ENCODE peak calls at places on chromosome 7, in eight cellular contexts. H is cardiac muscle cell; J is sigmoid colon; A is CD8-positive, alpha-beta T cell; B is fibroblast of the aortic adventitia; U is uterus; P is AG04449; K is upper lobe of left lung. W is an unnamed sample.

GRCh38 chr7:50553973-50554372 is 11.2 kb downstream of the DDC start:
- DNase-seq in H (no peak), J (no peak), A (no peak), B (no peak), U (no peak), P (no peak), K (no peak), W (no peak)

GRCh38 chr7:20312562-20312961 is 18.1 kb upstream of the ITGB8 start:
- DNase-seq in H (no peak), J (no peak), A (no peak), B (no peak), U (no peak), P (no peak), K (no peak), W (no peak)

GRCh38 chr7:106372121-106372520 is 87.3 kb upstream of the NAMPT start:
- DNase-seq in H (no peak), J (no peak), A (no peak), B (no peak), U (no peak), P (no peak), K (no peak), W (no peak)

GRCh38 chr7:139680676-139681462 is 96.9 kb downstream of the HIPK2 start:
- DNase-seq in H (peak), J (no peak), A (peak), B (peak), U (no peak), P (peak), K (no peak), W (peak)

GRCh38 chr7:40101201-40101600 is 33.2 kb downstream of the MPLKIP start:
- DNase-seq in H (no peak), J (no peak), A (no peak), B (no peak), U (no peak), P (no peak), K (no peak), W (no peak)

GRCh38 chr7:2166625-2167280 is 66.0 kb downstream of the MAD1L1 start:
- DNase-seq in H (no peak), J (no peak), A (no peak), B (no peak), U (no peak), P (no peak), K (peak), W (no peak)

GRCh38 chr7:159125104-159125943 is 19.3 kb downstream of the VIPR2 start:
- DNase-seq in H (no peak), J (no peak), A (no peak), B (no peak), U (peak), P (no peak), K (no peak), W (no peak)

GRCh38 chr7:40474790-40475680 is 340.2 kb downstream of the SUGCT start:
- DNase-seq in H (no peak), J (no peak), A (no peak), B (no peak), U (no peak), P (no peak), K (no peak), W (no peak)

GRCh38 chr7:157021893-157022680 is 11.6 kb upstream of the MNX1 start:
- DNase-seq in H (no peak), J (no peak), A (no peak), B (no peak), U (no peak), P (no peak), K (no peak), W (no peak)

GRCh38 chr7:33986951-33987948 is 81.9 kb downstream of the BMPER start:
- DNase-seq in H (no peak), J (no peak), A (no peak), B (peak), U (peak), P (peak), K (no peak), W (peak)

GRCh38 chr7:2775376-2775775 is 68.7 kb downstream of the GNA12 start:
- DNase-seq in H (no peak), J (peak), A (no peak), B (no peak), U (no peak), P (no peak), K (no peak), W (no peak)

GRCh38 chr7:6205921-6206660 is 66.3 kb downstream of the CYTH3 start:
- DNase-seq in H (no peak), J (no peak), A (no peak), B (peak), U (no peak), P (peak), K (no peak), W (no peak)

GRCh38 chr7:66308411-66308810 is 103.3 kb downstream of the TPST1 start:
- DNase-seq in H (no peak), J (no peak), A (no peak), B (peak), U (no peak), P (no peak), K (no peak), W (no peak)
- TF ChIP-seq CTCF in H (no peak), J (no peak), A (no peak), B (no peak), U (no peak), P (no peak), K (no peak), W (no peak)

DNA sequence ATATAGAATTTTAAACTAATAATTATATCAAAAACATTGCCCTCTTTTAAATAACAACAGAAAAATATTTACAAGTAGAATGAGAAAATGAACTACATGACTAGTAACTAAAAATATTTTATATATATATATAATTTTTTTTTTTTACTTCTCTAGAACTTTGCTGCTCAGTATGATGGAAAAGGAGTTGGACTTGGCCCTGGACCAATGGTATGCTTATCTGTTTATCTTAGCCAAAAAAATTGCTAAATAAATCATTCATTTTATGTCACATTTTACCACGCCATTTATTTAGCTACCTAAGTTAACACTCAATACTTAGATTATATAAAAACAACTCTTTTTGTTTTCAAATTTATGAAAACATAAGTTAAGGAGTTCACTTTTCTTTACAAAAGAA is 6.7 kb downstream of the COL1A2 start:
- DNase-seq in H (no peak), J (no peak), A (no peak), B (peak), U (no peak), P (no peak), K (no peak), W (no peak)
- H3K4me3 ChIP-seq in H (no peak), J (no peak), A (no peak), B (peak), U (no peak), P (peak), K (no peak), W (peak)

GRCh38 chr7:10797157-10797556 is 176.5 kb upstream of the PHF14 start:
- DNase-seq in H (no peak), J (no peak), A (no peak), B (no peak), U (no peak), P (no peak), K (no peak), W (no peak)
- TF ChIP-seq CTCF in H (no peak), J (no peak), A (no peak), B (no peak), U (no peak), P (no peak), K (no peak), W (no peak)

DNA sequence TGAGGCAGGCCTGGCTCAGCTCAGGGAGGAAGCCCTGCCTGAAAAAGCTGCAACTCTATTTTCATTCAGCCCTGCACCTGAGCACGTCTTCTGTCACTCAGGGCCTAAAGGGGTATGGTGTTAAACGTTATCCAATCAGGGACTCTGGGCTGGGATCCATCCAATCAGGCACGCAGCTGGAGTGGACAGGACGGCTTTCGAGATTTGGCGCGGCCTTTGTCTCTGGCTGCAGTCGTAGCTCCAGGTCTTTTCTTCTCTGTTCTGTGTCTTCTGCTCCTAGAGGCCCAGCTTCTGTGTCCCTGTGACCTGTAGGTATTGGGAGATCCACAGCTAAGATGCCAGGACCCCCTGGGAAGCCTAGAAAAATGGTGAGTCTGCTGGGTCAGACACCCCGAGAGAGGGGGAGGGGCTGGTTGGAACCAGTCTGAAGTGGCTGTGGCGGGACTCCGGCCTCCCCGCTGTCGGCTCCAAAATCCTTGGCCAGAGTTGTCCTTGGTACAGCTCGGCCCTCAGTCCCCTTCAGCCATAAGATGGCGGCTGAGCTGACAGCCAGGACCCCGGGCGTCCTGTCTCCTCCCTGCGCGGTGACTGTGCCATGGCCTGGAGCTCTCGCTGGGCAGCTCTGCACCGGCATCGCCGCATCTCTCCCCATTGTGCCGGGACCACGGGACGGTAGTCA is 11.7 kb upstream of the ZNF680 start:
- DNase-seq in H (peak), J (no peak), A (no peak), B (peak), U (peak), P (no peak), K (no peak), W (no peak)
- H3K4me3 ChIP-seq in H (peak), J (no peak), A (no peak), B (no peak), U (peak), P (no peak), K (peak), W (peak)

DNA sequence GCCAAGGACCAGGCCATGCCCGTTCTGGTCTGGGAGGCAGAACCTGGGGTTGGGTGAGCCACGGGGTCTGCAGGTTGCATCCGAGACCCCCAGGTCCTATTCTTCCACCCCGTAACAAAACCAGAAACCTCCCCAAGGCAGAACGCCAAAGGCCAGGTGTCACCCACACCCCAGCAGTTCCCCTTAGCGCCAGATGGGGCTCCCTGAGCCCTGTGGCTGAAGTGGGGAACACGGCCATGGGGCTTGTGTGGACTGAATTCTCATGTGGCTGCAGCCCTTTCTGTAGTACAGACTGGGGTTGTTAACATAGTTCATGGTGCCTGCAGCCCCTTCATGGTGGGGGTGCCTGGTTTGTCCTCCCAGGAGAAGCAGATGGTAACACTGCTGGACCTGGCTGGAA is 10.2 kb downstream of the BRI3 start:
- DNase-seq in H (no peak), J (no peak), A (no peak), B (no peak), U (no peak), P (no peak), K (no peak), W (no peak)
- TF ChIP-seq CTCF in H (peak), J (no peak), A (no peak), B (peak), U (no peak), P (peak), K (no peak), W (peak)

DNA sequence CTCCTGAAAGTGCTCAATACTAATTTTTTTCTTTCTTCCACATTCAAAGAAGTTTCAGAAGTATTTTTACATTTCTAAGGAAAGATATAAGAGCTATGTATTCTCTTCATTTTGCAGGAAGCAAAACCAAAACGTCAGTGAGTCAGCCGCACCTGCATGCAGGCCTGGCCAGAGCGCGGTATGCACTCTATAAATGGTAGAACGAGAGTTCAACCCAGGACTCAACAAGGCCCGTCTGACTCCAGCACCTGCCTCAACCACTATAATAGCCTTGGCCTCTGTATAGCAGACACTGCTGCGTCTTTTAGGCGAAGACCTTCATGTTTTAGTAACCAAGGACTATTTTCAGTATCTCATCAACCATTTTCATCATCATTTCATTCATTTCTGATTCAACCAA is 113.2 kb downstream of the KMT2E start:
- DNase-seq in H (no peak), J (no peak), A (no peak), B (no peak), U (no peak), P (no peak), K (no peak), W (no peak)
- H3K4me3 ChIP-seq in H (no peak), J (no peak), A (no peak), B (no peak), U (no peak), P (no peak), K (no peak), W (no peak)

W was measured in astrocyte of the cerebellum.